ENCODE peak calls at places on chromosomes 6 and 20, in seven cellular contexts. D, O, G, L, C, A and P are unnamed samples.

GRCh38 chr6:129481706-129482105 is 228.3 kb downstream of the ARHGAP18 start:
- DNase-seq in D (no peak), O (no peak), G (no peak), L (no peak), C (no peak), A (no peak), P (no peak)

GRCh38 chr20:62723351-62723750 is 14.7 kb downstream of the NTSR1 start:
- DNase-seq in D (no peak), O (no peak), G (no peak), L (no peak), C (no peak), A (no peak), P (no peak)

GRCh38 chr6:157579467-157580031 is 198.6 kb downstream of the ZDHHC14 start:
- DNase-seq in D (no peak), O (no peak), G (no peak), L (no peak), C (no peak), A (no peak), P (no peak)

GRCh38 chr20:57570145-57570850 is 9.4 kb downstream of the PCK1 start:
- DNase-seq in D (no peak), O (no peak), G (peak), L (no peak), C (no peak), A (no peak), P (peak)

GRCh38 chr20:38790210-38791053 is 15.1 kb upstream of the PPP1R16B start:
- DNase-seq in D (peak), O (peak), G (peak), L (no peak), C (no peak), A (no peak), P (peak)

GRCh38 chr6:13397359-13398080 is 69.2 kb upstream of the TBC1D7 start:
- DNase-seq in D (no peak), O (no peak), G (no peak), L (peak), C (no peak), A (no peak), P (no peak)

GRCh38 chr6:106128981-106129761 is 43.0 kb downstream of the PRDM1 start:
- DNase-seq in D (peak), O (no peak), G (no peak), L (no peak), C (no peak), A (no peak), P (no peak)

GRCh38 chr6:1029196-1029595 is 282.7 kb upstream of the FOXQ1 start:
- DNase-seq in D (no peak), O (no peak), G (no peak), L (no peak), C (no peak), A (no peak), P (no peak)

GRCh38 chr20:62861732-62862336 is at the start of gene TCFL5:
- DNase-seq in D (peak), O (peak), G (peak), L (peak), C (peak), A (peak), P (peak)

GRCh38 chr6:7246401-7247178 is 66.4 kb downstream of the SSR1 start:
- DNase-seq in D (no peak), O (no peak), G (no peak), L (no peak), C (no peak), A (no peak), P (no peak)

GRCh38 chr6:112296122-112296521 is 41.8 kb upstream of the LAMA4 start:
- DNase-seq in D (peak), O (no peak), G (no peak), L (no peak), C (no peak), A (no peak), P (no peak)

GRCh38 chr20:17226410-17227198 is at the start of gene PCSK2:
- DNase-seq in D (peak), O (no peak), G (peak), L (peak), C (peak), A (no peak), P (peak)

GRCh38 chr20:50260480-50261221 is 70.0 kb downstream of the CEBPB start:
- DNase-seq in D (no peak), O (peak), G (peak), L (no peak), C (no peak), A (no peak), P (no peak)

GRCh38 chr6:116158641-116159040 is 32.7 kb upstream of the COL10A1 start:
- DNase-seq in D (no peak), O (no peak), G (no peak), L (no peak), C (no peak), A (no peak), P (no peak)

GRCh38 chr6:62652692-62653328 is 366.8 kb upstream of the KHDRBS2 start:
- DNase-seq in D (no peak), O (no peak), G (no peak), L (no peak), C (no peak), A (no peak), P (no peak)

GRCh38 chr6:160417550-160417949 is 69.4 kb downstream of the SLC22A3 start:
- DNase-seq in D (no peak), O (no peak), G (no peak), L (no peak), C (no peak), A (no peak), P (no peak)

GRCh38 chr6:11356404-11357155 is 124.1 kb upstream of the NEDD9 start:
- DNase-seq in D (no peak), O (no peak), G (no peak), L (no peak), C (no peak), A (no peak), P (no peak)

GRCh38 chr6:18741741-18742140 is 354.6 kb downstream of the RNF144B start:
- DNase-seq in D (peak), O (no peak), G (no peak), L (no peak), C (no peak), A (no peak), P (no peak)